ENCODE peak calls at places on chromosome 5, in nine cellular contexts. Z, X, P, F, U, S, E, H and C are unnamed samples.

GRCh38 chr5:669111-669841 is 23.9 kb downstream of the TPPP start:
- DNase-seq in Z (peak; percentile 47), H (peak; percentile 27), X (peak; percentile 65), E (no peak), U (no peak), P (peak; percentile 22), F (no peak), S (peak; percentile 32), C (peak; percentile 83)

GRCh38 chr5:172417983-172418630 is 36.2 kb downstream of the SH3PXD2B start:
- DNase-seq in X (no peak), U (peak; percentile 100), H (peak; percentile 45), F (no peak), S (no peak), Z (peak; percentile 94), P (peak; percentile 80), E (peak; percentile 92), C (no peak)

GRCh38 chr5:153670081-153670480 is 179.6 kb downstream of the GRIA1 start:
- DNase-seq in E (no peak), H (no peak), U (no peak), S (no peak), P (no peak), F (no peak), X (no peak), Z (no peak), C (no peak)

GRCh38 chr5:103271570-103272289 is 13.2 kb downstream of the MACIR start:
- DNase-seq in E (no peak), X (no peak), Z (peak; percentile 5), P (peak; percentile 52), H (no peak), F (peak; percentile 3), S (no peak), U (peak; percentile 29), C (no peak)

GRCh38 chr5:172678902-172679301 is 37.8 kb downstream of the NEURL1B start:
- DNase-seq in P (no peak), Z (no peak), S (no peak), H (no peak), F (peak; percentile 2), X (no peak), U (no peak), E (peak; percentile 76), C (no peak)

GRCh38 chr5:1479581-1480188 is 34.4 kb upstream of the SLC6A3 start:
- DNase-seq in U (peak; percentile 81), Z (peak; percentile 6), X (peak; percentile 63), H (peak; percentile 87), F (peak; percentile 6), P (peak; percentile 27), S (peak; percentile 49), E (no peak), C (peak; percentile 81)

GRCh38 chr5:176632777-176633176 is 2.3 kb downstream of the EIF4E1B start:
- DNase-seq in F (no peak), E (no peak), X (no peak), Z (peak; percentile 41), S (no peak), U (no peak), H (no peak), P (no peak), C (no peak)

GRCh38 chr5:131389096-131389868 is 125.4 kb downstream of the CDC42SE2 start:
- DNase-seq in X (no peak), Z (no peak), U (no peak), S (no peak), F (no peak), E (no peak), P (no peak), H (no peak), C (no peak)

GRCh38 chr5:6328173-6328572 is 50.2 kb downstream of the MED10 start:
- DNase-seq in X (no peak), P (peak; percentile 27), H (peak; percentile 51), Z (peak; percentile 24), F (no peak), U (no peak), E (no peak), S (no peak), C (no peak)

GRCh38 chr5:142660196-142660595 is 25.7 kb downstream of the FGF1 start:
- DNase-seq in S (no peak), Z (no peak), U (no peak), E (no peak), P (no peak), X (no peak), H (no peak), F (no peak), C (no peak)

GRCh38 chr5:176353533-176353932 is 8.0 kb downstream of the KIAA1191 start:
- DNase-seq in F (no peak), Z (peak; percentile 98), H (no peak), S (no peak), E (no peak), X (no peak), U (no peak), P (no peak), C (no peak)

GRCh38 chr5:170216262-170216864 is 16.4 kb upstream of the C5orf58 start:
- DNase-seq in S (no peak), H (peak; percentile 79), X (no peak), Z (peak; percentile 30), F (peak; percentile 61), E (no peak), U (peak; percentile 52), P (peak; percentile 73), C (no peak)

GRCh38 chr5:181100121-181101015 is 30.6 kb downstream of the OR2V1 start:
- DNase-seq in H (no peak), E (no peak), U (no peak), Z (no peak), S (no peak), P (peak; percentile 5), X (no peak), F (no peak), C (no peak)

GRCh38 chr5:32017638-32018429 is 156.3 kb downstream of the GOLPH3 start:
- DNase-seq in F (no peak), E (no peak), H (no peak), Z (peak; percentile 27), S (no peak), X (no peak), U (peak; percentile 90), P (no peak), C (no peak)

GRCh38 chr5:82849885-82850284 is 227.3 kb downstream of the TMEM167A start:
- DNase-seq in S (no peak), Z (no peak), H (no peak), X (no peak), P (no peak), U (no peak), F (no peak), E (no peak), C (no peak)

GRCh38 chr5:178277866-178278265 is 45.3 kb upstream of the PHYKPL start:
- DNase-seq in E (no peak), X (no peak), H (no peak), P (no peak), S (no peak), U (no peak), Z (no peak), F (no peak), C (no peak)

GRCh38 chr5:89729623-89730390 is 679.7 kb downstream of the CETN3 start:
- DNase-seq in E (peak; percentile 17), U (no peak), Z (peak; percentile 31), H (no peak), P (peak; percentile 3), X (no peak), S (no peak), F (no peak), C (no peak)